ENCODE peak calls at places on chromosome 17, in seven cellular contexts. One of them, this sample, is unnamed.

GRCh38 chr17:10352866-10353265 is 19.9 kb downstream of the MYH13 start:
- DNase-seq in WTC11: no peak
- DNase-seq in heart left ventricle: no peak
- DNase-seq in mammary epithelial cell: no peak
- DNase-seq in left lung: no peak
- DNase-seq in mucosa of descending colon: no peak
- DNase-seq in AG04449: no peak
- DNase-seq in this sample: no peak

GRCh38 chr17:352421-353212 is at the start of gene RPH3AL:
- DNase-seq in WTC11: no peak
- DNase-seq in AG04449: no peak
- DNase-seq in mammary epithelial cell: no peak
- DNase-seq in heart left ventricle: peak
- DNase-seq in mucosa of descending colon: peak
- DNase-seq in left lung: no peak
- DNase-seq in this sample: no peak

GRCh38 chr17:6843241-6843890 is 11.8 kb upstream of the TEKT1 start:
- DNase-seq in heart left ventricle: no peak
- DNase-seq in mucosa of descending colon: no peak
- DNase-seq in left lung: no peak
- DNase-seq in WTC11: no peak
- DNase-seq in AG04449: no peak
- DNase-seq in mammary epithelial cell: peak
- DNase-seq in this sample: no peak

GRCh38 chr17:11639736-11640510 is 41.7 kb downstream of the DNAH9 start:
- DNase-seq in AG04449: no peak
- DNase-seq in heart left ventricle: no peak
- DNase-seq in WTC11: no peak
- DNase-seq in mammary epithelial cell: no peak
- DNase-seq in mucosa of descending colon: no peak
- DNase-seq in left lung: no peak
- DNase-seq in this sample: no peak

GRCh38 chr17:17324616-17325015 is 21.4 kb downstream of the NT5M start:
- DNase-seq in mammary epithelial cell: no peak
- DNase-seq in heart left ventricle: no peak
- DNase-seq in WTC11: no peak
- DNase-seq in mucosa of descending colon: no peak
- DNase-seq in AG04449: no peak
- DNase-seq in left lung: no peak
- DNase-seq in this sample: no peak

GRCh38 chr17:27477050-27477647 is 20.9 kb downstream of the KSR1 start:
- DNase-seq in AG04449: no peak
- DNase-seq in mucosa of descending colon: no peak
- DNase-seq in left lung: no peak
- DNase-seq in WTC11: no peak
- DNase-seq in heart left ventricle: no peak
- DNase-seq in mammary epithelial cell: no peak
- DNase-seq in this sample: no peak

GRCh38 chr17:48779421-48779820 is 37.6 kb downstream of the TTLL6 start:
- DNase-seq in left lung: no peak
- DNase-seq in heart left ventricle: no peak
- DNase-seq in WTC11: no peak
- DNase-seq in AG04449: no peak
- DNase-seq in mammary epithelial cell: no peak
- DNase-seq in mucosa of descending colon: no peak
- DNase-seq in this sample: no peak

GRCh38 chr17:55390364-55390977 is 31.2 kb downstream of the MMD start:
- DNase-seq in WTC11: no peak
- DNase-seq in mucosa of descending colon: no peak
- DNase-seq in AG04449: no peak
- DNase-seq in left lung: no peak
- DNase-seq in mammary epithelial cell: no peak
- DNase-seq in heart left ventricle: no peak
- DNase-seq in this sample: no peak

GRCh38 chr17:27530791-27531391 is 74.6 kb downstream of the KSR1 start:
- DNase-seq in mammary epithelial cell: no peak
- DNase-seq in mucosa of descending colon: no peak
- DNase-seq in AG04449: no peak
- DNase-seq in heart left ventricle: no peak
- DNase-seq in WTC11: no peak
- DNase-seq in left lung: peak
- DNase-seq in this sample: no peak

GRCh38 chr17:31511176-31511540 is 119.7 kb downstream of the RAB11FIP4 start:
- DNase-seq in mucosa of descending colon: peak
- DNase-seq in AG04449: no peak
- DNase-seq in heart left ventricle: no peak
- DNase-seq in left lung: no peak
- DNase-seq in WTC11: no peak
- DNase-seq in mammary epithelial cell: no peak
- DNase-seq in this sample: no peak

GRCh38 chr17:55768946-55769624 is 18.2 kb downstream of the PCTP start:
- DNase-seq in heart left ventricle: no peak
- DNase-seq in left lung: no peak
- DNase-seq in WTC11: no peak
- DNase-seq in mucosa of descending colon: no peak
- DNase-seq in AG04449: no peak
- DNase-seq in mammary epithelial cell: no peak
- DNase-seq in this sample: no peak

GRCh38 chr17:4738136-4739121 is 1.2 kb upstream of the ZMYND15 start:
- DNase-seq in left lung: no peak
- DNase-seq in AG04449: no peak
- DNase-seq in mammary epithelial cell: peak
- DNase-seq in heart left ventricle: no peak
- DNase-seq in WTC11: no peak
- DNase-seq in mucosa of descending colon: peak
- DNase-seq in this sample: peak

GRCh38 chr17:4728124-4728523 is 3.1 kb upstream of the MED11 start:
- DNase-seq in heart left ventricle: no peak
- DNase-seq in WTC11: no peak
- DNase-seq in left lung: no peak
- DNase-seq in mucosa of descending colon: no peak
- DNase-seq in AG04449: no peak
- DNase-seq in mammary epithelial cell: peak
- DNase-seq in this sample: peak

GRCh38 chr17:4734857-4735475 is 3.7 kb downstream of the MED11 start:
- DNase-seq in left lung: no peak
- DNase-seq in heart left ventricle: no peak
- DNase-seq in WTC11: no peak
- DNase-seq in mucosa of descending colon: peak
- DNase-seq in mammary epithelial cell: no peak
- DNase-seq in AG04449: no peak
- DNase-seq in this sample: no peak

GRCh38 chr17:4735825-4736651 is 3.6 kb upstream of the ZMYND15 start:
- DNase-seq in AG04449: no peak
- DNase-seq in mucosa of descending colon: peak
- DNase-seq in left lung: no peak
- DNase-seq in heart left ventricle: no peak
- DNase-seq in WTC11: no peak
- DNase-seq in mammary epithelial cell: no peak
- DNase-seq in this sample: peak

DNA sequence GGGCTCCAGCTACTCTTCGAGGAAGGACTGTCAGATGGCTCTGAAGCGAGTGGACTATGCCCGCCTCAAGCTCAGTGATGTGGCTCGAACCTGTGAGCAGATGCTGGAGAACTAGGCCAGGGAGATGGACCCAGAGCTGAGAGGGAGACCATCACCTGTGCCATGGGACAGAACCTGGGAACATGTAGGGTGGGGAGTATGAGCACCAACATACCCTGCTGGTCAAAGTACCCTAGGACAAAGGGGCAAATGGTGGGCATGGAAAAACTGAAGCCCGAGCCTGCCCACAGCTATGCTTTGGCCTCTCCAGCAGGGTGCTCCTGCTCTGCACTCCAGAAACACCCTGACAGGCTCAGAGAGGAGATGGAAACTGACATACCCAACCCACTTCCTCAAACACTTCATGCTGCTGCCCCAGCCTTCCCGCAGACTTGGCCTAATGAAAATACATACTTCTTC is 1.9 kb downstream of the MED11 start:
- DNase-seq in WTC11: no peak
- DNase-seq in mucosa of descending colon: peak
- DNase-seq in heart left ventricle: peak
- DNase-seq in AG04449: no peak
- DNase-seq in mammary epithelial cell: no peak
- DNase-seq in left lung: no peak
- DNase-seq in this sample: no peak
- TF ChIP-seq CTCF in WTC11: no peak
- TF ChIP-seq CTCF in mucosa of descending colon: no peak
- TF ChIP-seq CTCF in heart left ventricle: no peak
- TF ChIP-seq CTCF in AG04449: no peak
- TF ChIP-seq CTCF in mammary epithelial cell: no peak
- TF ChIP-seq CTCF in left lung: no peak
- TF ChIP-seq CTCF in this sample: no peak

GRCh38 chr17:82415336-82415735 is 2.8 kb upstream of the HEXD start:
- DNase-seq in left lung: peak
- DNase-seq in mucosa of descending colon: no peak
- DNase-seq in heart left ventricle: no peak
- DNase-seq in AG04449: no peak
- DNase-seq in mammary epithelial cell: no peak
- DNase-seq in WTC11: no peak
- DNase-seq in this sample: no peak
- TF ChIP-seq CTCF in left lung: no peak
- TF ChIP-seq CTCF in mucosa of descending colon: no peak
- TF ChIP-seq CTCF in heart left ventricle: no peak
- TF ChIP-seq CTCF in AG04449: no peak
- TF ChIP-seq CTCF in mammary epithelial cell: no peak
- TF ChIP-seq CTCF in WTC11: no peak
- TF ChIP-seq CTCF in this sample: no peak

GRCh38 chr17:7932483-7932891 is 481 bp downstream of the CNTROB start:
- DNase-seq in mammary epithelial cell: peak
- DNase-seq in mucosa of descending colon: peak
- DNase-seq in heart left ventricle: no peak
- DNase-seq in WTC11: peak
- DNase-seq in AG04449: no peak
- DNase-seq in left lung: no peak
- DNase-seq in this sample: peak

GRCh38 chr17:7935859-7936258 is 3.9 kb downstream of the CNTROB start:
- DNase-seq in WTC11: no peak
- DNase-seq in left lung: no peak
- DNase-seq in mucosa of descending colon: no peak
- DNase-seq in AG04449: no peak
- DNase-seq in mammary epithelial cell: no peak
- DNase-seq in heart left ventricle: no peak
- DNase-seq in this sample: no peak

GRCh38 chr17:7930841-7931631 is 710 bp downstream of the TRAPPC1 start:
- DNase-seq in mammary epithelial cell: no peak
- DNase-seq in mucosa of descending colon: no peak
- DNase-seq in WTC11: no peak
- DNase-seq in left lung: no peak
- DNase-seq in heart left ventricle: no peak
- DNase-seq in AG04449: no peak
- DNase-seq in this sample: peak

GRCh38 chr17:7931709-7932482 is at the start of the genes CNTROB and TRAPPC1:
- DNase-seq in mucosa of descending colon: peak
- DNase-seq in WTC11: peak
- DNase-seq in mammary epithelial cell: peak
- DNase-seq in AG04449: peak
- DNase-seq in left lung: peak
- DNase-seq in heart left ventricle: peak
- DNase-seq in this sample: peak

GRCh38 chr17:7932949-7933348 is 943 bp downstream of the CNTROB start:
- DNase-seq in heart left ventricle: peak
- DNase-seq in left lung: peak
- DNase-seq in mammary epithelial cell: peak
- DNase-seq in AG04449: no peak
- DNase-seq in mucosa of descending colon: peak
- DNase-seq in WTC11: peak
- DNase-seq in this sample: peak
- TF ChIP-seq CTCF in heart left ventricle: no peak
- TF ChIP-seq CTCF in left lung: no peak
- TF ChIP-seq CTCF in mammary epithelial cell: peak
- TF ChIP-seq CTCF in AG04449: peak
- TF ChIP-seq CTCF in mucosa of descending colon: no peak
- TF ChIP-seq CTCF in WTC11: no peak
- TF ChIP-seq CTCF in this sample: no peak

GRCh38 chr17:79796570-79797491 is at the start of gene CBX8:
- DNase-seq in heart left ventricle: peak
- DNase-seq in left lung: peak
- DNase-seq in WTC11: peak
- DNase-seq in mucosa of descending colon: peak
- DNase-seq in mammary epithelial cell: peak
- DNase-seq in AG04449: peak
- DNase-seq in this sample: peak
- TF ChIP-seq CTCF in heart left ventricle: peak
- TF ChIP-seq CTCF in left lung: no peak
- TF ChIP-seq CTCF in WTC11: no peak
- TF ChIP-seq CTCF in mucosa of descending colon: no peak
- TF ChIP-seq CTCF in mammary epithelial cell: peak
- TF ChIP-seq CTCF in AG04449: peak
- TF ChIP-seq CTCF in this sample: no peak

GRCh38 chr17:13302983-13303382 is 285.2 kb upstream of the ELAC2 start:
- DNase-seq in WTC11: no peak
- DNase-seq in left lung: no peak
- DNase-seq in AG04449: no peak
- DNase-seq in heart left ventricle: no peak
- DNase-seq in mucosa of descending colon: no peak
- DNase-seq in mammary epithelial cell: no peak
- DNase-seq in this sample: no peak

GRCh38 chr17:13310858-13311257 is 290.9 kb downstream of the HS3ST3A1 start:
- DNase-seq in WTC11: no peak
- DNase-seq in heart left ventricle: no peak
- DNase-seq in AG04449: no peak
- DNase-seq in left lung: no peak
- DNase-seq in mucosa of descending colon: no peak
- DNase-seq in mammary epithelial cell: no peak
- DNase-seq in this sample: no peak

GRCh38 chr17:13311301-13311700 is 290.4 kb downstream of the HS3ST3A1 start:
- DNase-seq in AG04449: peak
- DNase-seq in mammary epithelial cell: peak
- DNase-seq in left lung: no peak
- DNase-seq in mucosa of descending colon: no peak
- DNase-seq in heart left ventricle: no peak
- DNase-seq in WTC11: no peak
- DNase-seq in this sample: no peak

DNA sequence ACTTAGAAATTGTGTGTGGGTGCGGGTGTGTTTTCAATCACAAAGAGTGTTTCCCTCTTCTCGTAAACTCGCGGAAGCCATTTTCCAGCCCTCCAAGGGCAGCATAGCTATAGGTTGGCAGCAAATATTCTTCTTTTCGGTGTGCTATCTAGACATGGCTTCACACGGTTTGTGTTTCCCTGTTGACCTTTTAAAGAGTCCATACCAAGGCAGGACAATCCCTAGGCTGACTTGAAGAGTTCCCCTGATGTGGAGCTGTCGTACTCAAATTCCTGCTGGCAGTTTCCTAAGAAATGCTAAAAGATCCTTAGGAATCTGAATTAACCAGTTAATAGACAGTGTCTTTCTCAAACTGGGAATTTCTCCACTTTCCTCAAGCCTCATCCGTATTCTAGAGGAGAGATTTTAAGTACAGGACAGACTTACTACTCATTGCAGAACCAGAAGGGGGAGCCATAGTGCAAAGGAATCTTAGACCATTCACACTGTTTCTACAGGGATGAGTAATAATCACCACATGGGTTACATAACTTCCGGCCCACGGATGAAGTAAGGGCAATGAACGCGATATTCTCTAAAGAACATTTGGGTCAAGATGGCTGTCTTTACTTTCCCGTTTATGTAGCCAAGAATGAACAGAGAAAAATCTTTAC is 288.6 kb upstream of the ELAC2 start:
- DNase-seq in left lung: no peak
- DNase-seq in heart left ventricle: no peak
- DNase-seq in AG04449: peak
- DNase-seq in mammary epithelial cell: peak
- DNase-seq in WTC11: peak
- DNase-seq in mucosa of descending colon: no peak
- DNase-seq in this sample: peak
- TF ChIP-seq CTCF in left lung: peak
- TF ChIP-seq CTCF in heart left ventricle: peak
- TF ChIP-seq CTCF in AG04449: peak
- TF ChIP-seq CTCF in mammary epithelial cell: peak
- TF ChIP-seq CTCF in WTC11: peak
- TF ChIP-seq CTCF in mucosa of descending colon: no peak
- TF ChIP-seq CTCF in this sample: peak

GRCh38 chr17:2689411-2690164 is 22.0 kb downstream of the CLUH start:
- DNase-seq in left lung: peak
- DNase-seq in AG04449: no peak
- DNase-seq in WTC11: no peak
- DNase-seq in heart left ventricle: peak
- DNase-seq in mammary epithelial cell: no peak
- DNase-seq in mucosa of descending colon: peak
- DNase-seq in this sample: no peak
- TF ChIP-seq CTCF in left lung: no peak
- TF ChIP-seq CTCF in AG04449: no peak
- TF ChIP-seq CTCF in WTC11: no peak
- TF ChIP-seq CTCF in heart left ventricle: no peak
- TF ChIP-seq CTCF in mammary epithelial cell: no peak
- TF ChIP-seq CTCF in mucosa of descending colon: no peak
- TF ChIP-seq CTCF in this sample: no peak